ENCODE peak calls at places on chromosomes 16 and 17, in four cellular contexts. W is H54; S is stimulated activated naive CD4-positive, alpha-beta T cell; O is transverse colon. Y is an unnamed sample.

GRCh38 chr16:83215417-83216001 is 588.7 kb downstream of the CDH13 start:
- DNase-seq in W (peak), S (peak), O (peak), Y (no peak)

GRCh38 chr17:40956401-40957254 is 10.1 kb downstream of the KRT39 start:
- DNase-seq in W (peak), S (no peak), O (no peak), Y (no peak)

GRCh38 chr16:49484454-49484853 is 110.8 kb downstream of the C16orf78 start:
- DNase-seq in W (no peak), S (peak), O (peak), Y (peak)

GRCh38 chr16:11583171-11583570 is 3.5 kb downstream of the LITAF start:
- DNase-seq in W (no peak), S (no peak), O (no peak), Y (no peak)

GRCh38 chr17:81551458-81552243 is 502 bp downstream of the FAAP100 start:
- DNase-seq in W (no peak), S (no peak), O (peak), Y (no peak)

GRCh38 chr17:80068301-80069160 is 32.1 kb downstream of the CCDC40 start:
- DNase-seq in W (no peak), S (no peak), O (no peak), Y (no peak)

GRCh38 chr17:61461967-61462733 is 9.9 kb downstream of the TBX4 start:
- DNase-seq in W (no peak), S (no peak), O (no peak), Y (no peak)

GRCh38 chr16:79451196-79451816 is 149.2 kb downstream of the MAF start:
- DNase-seq in W (no peak), S (no peak), O (no peak), Y (no peak)

GRCh38 chr17:732788-733720 is 658 bp downstream of the TLCD3A start:
- DNase-seq in W (no peak), S (no peak), O (peak), Y (peak)

GRCh38 chr16:49563666-49564065 is 190.1 kb downstream of the C16orf78 start:
- DNase-seq in W (no peak), S (no peak), O (no peak), Y (no peak)

GRCh38 chr17:4332296-4332970 is 34.0 kb downstream of the UBE2G1 start:
- DNase-seq in W (peak), S (no peak), O (no peak), Y (no peak)

GRCh38 chr16:2740476-2740875 is 12.0 kb upstream of the SRRM2 start:
- DNase-seq in W (no peak), S (no peak), O (no peak), Y (no peak)

GRCh38 chr17:57355090-57355859 is 99.0 kb downstream of the MSI2 start:
- DNase-seq in W (no peak), S (no peak), O (peak), Y (no peak)

GRCh38 chr17:49327835-49328784 is 33.9 kb downstream of the ZNF652 start:
- DNase-seq in W (no peak), S (no peak), O (no peak), Y (no peak)

GRCh38 chr17:2591040-2591640 is 2.3 kb upstream of the PAFAH1B1 start:
- DNase-seq in W (no peak), S (no peak), O (no peak), Y (no peak)

GRCh38 chr16:12436201-12436657 is 367.5 kb downstream of the CPPED1 start:
- DNase-seq in W (no peak), S (no peak), O (no peak), Y (no peak)

GRCh38 chr16:75263963-75264445 is 12.6 kb upstream of the BCAR1 start:
- DNase-seq in W (no peak), S (no peak), O (peak), Y (no peak)

GRCh38 chr16:4846503-4846900 is 586 bp downstream of the GLYR1 start:
- DNase-seq in W (peak), S (peak), O (peak), Y (peak)

GRCh38 chr17:48023408-48024148 is 14.0 kb downstream of the COPZ2 start:
- DNase-seq in W (peak), S (no peak), O (peak), Y (peak)

GRCh38 chr16:84199861-84200260 is 8.9 kb downstream of the ADAD2 start:
- DNase-seq in W (no peak), S (no peak), O (no peak), Y (no peak)

GRCh38 chr17:1724869-1725641 is 551 bp downstream of the WDR81 start:
- DNase-seq in W (no peak), S (no peak), O (no peak), Y (peak)

GRCh38 chr16:85947511-85948509 is 48.8 kb downstream of the IRF8 start:
- DNase-seq in W (no peak), S (no peak), O (peak), Y (no peak)

GRCh38 chr17:2634361-2634960 is 41.0 kb downstream of the PAFAH1B1 start:
- DNase-seq in W (peak), S (no peak), O (peak), Y (no peak)

GRCh38 chr17:72120878-72121163 is at the start of gene SOX9:
- DNase-seq in W (peak), S (no peak), O (peak), Y (no peak)

GRCh38 chr17:73705594-73705993 is 61.3 kb upstream of the SDK2 start:
- DNase-seq in W (no peak), S (no peak), O (no peak), Y (no peak)